ENCODE peak calls at places on chromosome 2, in six cellular contexts. M is mammary epithelial cell; G is D341Med; Y is psoas muscle; W is pancreas; X is naive thymus-derived CD8-positive, alpha-beta T cell. O is an unnamed sample.

GRCh38 chr2:47336259-47337238 is 66.4 kb upstream of the MSH2 start:
- DNase-seq in M (no peak), G (no peak), Y (no peak), W (no peak), X (no peak), O (no peak)

GRCh38 chr2:96927420-96928171 is 57.7 kb upstream of the SEMA4C start:
- DNase-seq in M (peak; percentile 92), G (peak; percentile 66), Y (peak; percentile 87), W (no peak), X (no peak), O (peak; percentile 80)

GRCh38 chr2:151205601-151206000 is 56.1 kb downstream of the RBM43 start:
- DNase-seq in M (no peak), G (no peak), Y (no peak), W (no peak), X (no peak), O (no peak)

GRCh38 chr2:158663796-158664195 is 131.3 kb upstream of the DAPL1 start:
- DNase-seq in M (no peak), G (no peak), Y (no peak), W (no peak), X (no peak), O (no peak)

GRCh38 chr2:222891890-222892289 is 31.1 kb downstream of the ACSL3 start:
- DNase-seq in M (no peak), G (no peak), Y (no peak), W (no peak), X (no peak), O (no peak)

GRCh38 chr2:44906972-44907371 is 34.5 kb upstream of the SIX3 start:
- DNase-seq in M (no peak), G (no peak), Y (no peak), W (no peak), X (no peak), O (no peak)

GRCh38 chr2:16281451-16282330 is 341.3 kb downstream of the MYCN start:
- DNase-seq in M (peak; percentile 32), G (peak; percentile 50), Y (no peak), W (no peak), X (no peak), O (no peak)

GRCh38 chr2:160606336-160606735 is 112.7 kb upstream of the RBMS1 start:
- DNase-seq in M (no peak), G (no peak), Y (no peak), W (no peak), X (no peak), O (no peak)

GRCh38 chr2:119481501-119482455 is 42.5 kb downstream of the SCTR start:
- DNase-seq in M (no peak), G (no peak), Y (no peak), W (no peak), X (no peak), O (no peak)

GRCh38 chr2:123061534-123061933 is 963.6 kb upstream of the CNTNAP5 start:
- DNase-seq in M (no peak), G (no peak), Y (no peak), W (no peak), X (no peak), O (no peak)

GRCh38 chr2:46701152-46701551 is 214.5 kb downstream of the MCFD2 start:
- DNase-seq in M (peak; percentile 13), G (no peak), Y (no peak), W (no peak), X (no peak), O (no peak)

GRCh38 chr2:23009545-23010149 is 375.3 kb upstream of the KLHL29 start:
- DNase-seq in M (no peak), G (no peak), Y (peak; percentile 61), W (no peak), X (no peak), O (no peak)

GRCh38 chr2:175964195-175964594 is 37.9 kb downstream of the LNPK start:
- DNase-seq in M (no peak), G (peak; percentile 27), Y (no peak), W (no peak), X (no peak), O (no peak)

GRCh38 chr2:129337076-129337475 is 642.4 kb upstream of the RAB6C start:
- DNase-seq in M (no peak), G (no peak), Y (no peak), W (no peak), X (no peak), O (no peak)

GRCh38 chr2:229408356-229408755 is 137.3 kb upstream of the PID1 start:
- DNase-seq in M (peak; percentile 97), G (no peak), Y (no peak), W (no peak), X (no peak), O (peak; percentile 37)

GRCh38 chr2:66069937-66070716 is 364.8 kb upstream of the MEIS1 start:
- DNase-seq in M (no peak), G (no peak), Y (no peak), W (no peak), X (no peak), O (no peak)

GRCh38 chr2:182860858-182861257 is 5.6 kb downstream of the FRZB start:
- DNase-seq in M (no peak), G (no peak), Y (no peak), W (no peak), X (no peak), O (no peak)

GRCh38 chr2:120771556-120772208 is 36.0 kb downstream of the GLI2 start:
- DNase-seq in M (no peak), G (no peak), Y (peak; percentile 84), W (peak; percentile 42), X (no peak), O (peak; percentile 20)

GRCh38 chr2:31517442-31518203 is 63.1 kb downstream of the SRD5A2 start:
- DNase-seq in M (no peak), G (no peak), Y (no peak), W (no peak), X (no peak), O (no peak)

GRCh38 chr2:37833420-37833819 is 91.7 kb upstream of the RMDN2 start:
- DNase-seq in M (peak; percentile 25), G (no peak), Y (no peak), W (no peak), X (no peak), O (no peak)

GRCh38 chr2:150485114-150485870 is 2.2 kb downstream of the RND3 start:
- DNase-seq in M (peak; percentile 89), G (peak; percentile 69), Y (peak; percentile 77), W (peak; percentile 89), X (no peak), O (peak; percentile 91)

GRCh38 chr2:39120521-39120770 is 405 bp downstream of the SOS1 start:
- DNase-seq in M (no peak), G (no peak), Y (no peak), W (no peak), X (no peak), O (no peak)

O was measured in left colon.